ENCODE peak calls at places on chromosomes 6 and 20, in five cellular contexts. One of them, this sample, is unnamed.

GRCh38 chr6:154969796-154970195 is 25.3 kb upstream of the TIAM2 start:
- DNase-seq in colonic mucosa: no peak
- DNase-seq in WTC11: no peak
- DNase-seq in cardiac muscle cell: peak; percentile 40
- DNase-seq in OCI-LY7: no peak
- DNase-seq in this sample: no peak

GRCh38 chr20:53929399-53929798 is 141.0 kb downstream of the BCAS1 start:
- DNase-seq in WTC11: no peak
- DNase-seq in OCI-LY7: no peak
- DNase-seq in colonic mucosa: no peak
- DNase-seq in cardiac muscle cell: no peak
- DNase-seq in this sample: no peak

GRCh38 chr20:19252670-19253120 is 40.3 kb downstream of the SLC24A3 start:
- DNase-seq in WTC11: no peak
- DNase-seq in cardiac muscle cell: peak; percentile 74
- DNase-seq in colonic mucosa: peak; percentile 35
- DNase-seq in OCI-LY7: no peak
- DNase-seq in this sample: no peak

GRCh38 chr6:39083111-39083702 is 31.8 kb downstream of the SAYSD1 start:
- DNase-seq in cardiac muscle cell: no peak
- DNase-seq in OCI-LY7: no peak
- DNase-seq in colonic mucosa: no peak
- DNase-seq in WTC11: no peak
- DNase-seq in this sample: no peak

GRCh38 chr6:1381397-1382330 is 7.7 kb upstream of the FOXF2 start:
- DNase-seq in OCI-LY7: peak; percentile 37
- DNase-seq in cardiac muscle cell: peak; percentile 38
- DNase-seq in WTC11: peak; percentile 80
- DNase-seq in colonic mucosa: peak; percentile 61
- DNase-seq in this sample: peak; percentile 90

GRCh38 chr20:1631309-1632227 is 11.8 kb upstream of the SIRPB1 start:
- DNase-seq in OCI-LY7: no peak
- DNase-seq in colonic mucosa: no peak
- DNase-seq in cardiac muscle cell: peak; percentile 32
- DNase-seq in WTC11: no peak
- DNase-seq in this sample: no peak

GRCh38 chr20:11267131-11267761 is 593.4 kb upstream of the JAG1 start:
- DNase-seq in colonic mucosa: peak; percentile 22
- DNase-seq in cardiac muscle cell: peak; percentile 96
- DNase-seq in OCI-LY7: no peak
- DNase-seq in WTC11: no peak
- DNase-seq in this sample: no peak

GRCh38 chr6:37074053-37074827 is 68.8 kb downstream of the FGD2 start:
- DNase-seq in cardiac muscle cell: peak; percentile 82
- DNase-seq in OCI-LY7: no peak
- DNase-seq in WTC11: no peak
- DNase-seq in colonic mucosa: no peak
- DNase-seq in this sample: no peak

GRCh38 chr6:40476673-40477072 is 110.5 kb downstream of the LRFN2 start:
- DNase-seq in WTC11: no peak
- DNase-seq in colonic mucosa: no peak
- DNase-seq in cardiac muscle cell: no peak
- DNase-seq in OCI-LY7: no peak
- DNase-seq in this sample: no peak

GRCh38 chr6:56040875-56041274 is 165.5 kb upstream of the BMP5 start:
- DNase-seq in WTC11: no peak
- DNase-seq in OCI-LY7: no peak
- DNase-seq in colonic mucosa: no peak
- DNase-seq in cardiac muscle cell: peak; percentile 89
- DNase-seq in this sample: no peak

GRCh38 chr6:51959744-51960383 is 127.5 kb downstream of the PKHD1 start:
- DNase-seq in OCI-LY7: peak; percentile 55
- DNase-seq in cardiac muscle cell: peak; percentile 71
- DNase-seq in WTC11: peak; percentile 80
- DNase-seq in colonic mucosa: peak; percentile 70
- DNase-seq in this sample: peak; percentile 83

GRCh38 chr20:38997622-38998021 is 35.5 kb downstream of the DHX35 start:
- DNase-seq in cardiac muscle cell: no peak
- DNase-seq in OCI-LY7: peak; percentile 13
- DNase-seq in WTC11: no peak
- DNase-seq in colonic mucosa: no peak
- DNase-seq in this sample: no peak

GRCh38 chr20:12925214-12925755 is 83.5 kb upstream of the SPTLC3 start:
- DNase-seq in colonic mucosa: peak; percentile 45
- DNase-seq in OCI-LY7: peak; percentile 57
- DNase-seq in WTC11: peak; percentile 68
- DNase-seq in cardiac muscle cell: peak; percentile 89
- DNase-seq in this sample: peak; percentile 70

GRCh38 chr6:50145125-50145524 is 95.4 kb upstream of the DEFB112 start:
- DNase-seq in WTC11: no peak
- DNase-seq in colonic mucosa: no peak
- DNase-seq in OCI-LY7: peak; percentile 3
- DNase-seq in cardiac muscle cell: no peak
- DNase-seq in this sample: no peak

GRCh38 chr20:8223096-8223870 is 91.2 kb downstream of the PLCB1 start:
- DNase-seq in OCI-LY7: no peak
- DNase-seq in cardiac muscle cell: peak; percentile 81
- DNase-seq in colonic mucosa: no peak
- DNase-seq in WTC11: no peak
- DNase-seq in this sample: no peak

GRCh38 chr20:6348908-6349307 is 226.1 kb upstream of the FERMT1 start:
- DNase-seq in OCI-LY7: no peak
- DNase-seq in colonic mucosa: no peak
- DNase-seq in cardiac muscle cell: no peak
- DNase-seq in WTC11: no peak
- DNase-seq in this sample: no peak

GRCh38 chr20:60804918-60805631 is 447.0 kb upstream of the CDH4 start:
- DNase-seq in colonic mucosa: no peak
- DNase-seq in cardiac muscle cell: no peak
- DNase-seq in WTC11: no peak
- DNase-seq in OCI-LY7: no peak
- DNase-seq in this sample: no peak

GRCh38 chr6:134453792-134454510 is 136.0 kb upstream of the SGK1 start:
- DNase-seq in cardiac muscle cell: no peak
- DNase-seq in OCI-LY7: no peak
- DNase-seq in WTC11: peak; percentile 36
- DNase-seq in colonic mucosa: no peak
- DNase-seq in this sample: no peak

GRCh38 chr20:18722381-18722780 is 91.2 kb upstream of the SCP2D1 start:
- DNase-seq in cardiac muscle cell: no peak
- DNase-seq in colonic mucosa: no peak
- DNase-seq in OCI-LY7: no peak
- DNase-seq in WTC11: no peak
- DNase-seq in this sample: no peak

GRCh38 chr6:43867246-43867645 is 97.2 kb downstream of the VEGFA start:
- DNase-seq in cardiac muscle cell: no peak
- DNase-seq in colonic mucosa: no peak
- DNase-seq in WTC11: no peak
- DNase-seq in OCI-LY7: no peak
- DNase-seq in this sample: no peak

GRCh38 chr6:155412335-155412734 is 43.3 kb downstream of the NOX3 start:
- DNase-seq in WTC11: no peak
- DNase-seq in colonic mucosa: no peak
- DNase-seq in cardiac muscle cell: peak; percentile 24
- DNase-seq in OCI-LY7: no peak
- DNase-seq in this sample: no peak

GRCh38 chr20:11379257-11380011 is 538.3 kb upstream of the BTBD3 start:
- DNase-seq in WTC11: peak; percentile 82
- DNase-seq in colonic mucosa: no peak
- DNase-seq in OCI-LY7: no peak
- DNase-seq in cardiac muscle cell: peak; percentile 65
- DNase-seq in this sample: peak; percentile 57

GRCh38 chr20:59525500-59526241 is 78.7 kb upstream of the PHACTR3 start:
- DNase-seq in OCI-LY7: peak; percentile 26
- DNase-seq in colonic mucosa: peak; percentile 54
- DNase-seq in cardiac muscle cell: peak; percentile 61
- DNase-seq in WTC11: peak; percentile 82
- DNase-seq in this sample: peak; percentile 87

DNA sequence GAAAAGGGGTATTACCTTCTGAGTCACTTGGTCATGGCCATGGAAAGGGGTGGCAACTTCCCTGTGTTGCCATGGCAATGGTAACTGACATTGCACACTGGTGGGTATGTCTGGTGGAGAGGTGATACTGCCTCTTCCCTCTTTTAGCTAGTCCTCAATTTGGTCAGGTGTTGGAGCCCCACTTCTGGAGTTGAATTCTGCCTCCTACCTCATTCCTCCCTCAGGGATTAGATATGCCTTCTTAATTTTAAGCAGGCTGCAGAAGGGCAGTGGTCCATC is 2.2 kb upstream of the ZKSCAN4 start:
- DNase-seq in cardiac muscle cell: no peak
- DNase-seq in WTC11: no peak
- DNase-seq in colonic mucosa: no peak
- DNase-seq in OCI-LY7: no peak
- DNase-seq in this sample: no peak
- TF ChIP-seq CTCF in cardiac muscle cell: no peak
- TF ChIP-seq CTCF in WTC11: no peak
- TF ChIP-seq CTCF in colonic mucosa: no peak
- TF ChIP-seq CTCF in OCI-LY7: no peak
- TF ChIP-seq CTCF in this sample: no peak

DNA sequence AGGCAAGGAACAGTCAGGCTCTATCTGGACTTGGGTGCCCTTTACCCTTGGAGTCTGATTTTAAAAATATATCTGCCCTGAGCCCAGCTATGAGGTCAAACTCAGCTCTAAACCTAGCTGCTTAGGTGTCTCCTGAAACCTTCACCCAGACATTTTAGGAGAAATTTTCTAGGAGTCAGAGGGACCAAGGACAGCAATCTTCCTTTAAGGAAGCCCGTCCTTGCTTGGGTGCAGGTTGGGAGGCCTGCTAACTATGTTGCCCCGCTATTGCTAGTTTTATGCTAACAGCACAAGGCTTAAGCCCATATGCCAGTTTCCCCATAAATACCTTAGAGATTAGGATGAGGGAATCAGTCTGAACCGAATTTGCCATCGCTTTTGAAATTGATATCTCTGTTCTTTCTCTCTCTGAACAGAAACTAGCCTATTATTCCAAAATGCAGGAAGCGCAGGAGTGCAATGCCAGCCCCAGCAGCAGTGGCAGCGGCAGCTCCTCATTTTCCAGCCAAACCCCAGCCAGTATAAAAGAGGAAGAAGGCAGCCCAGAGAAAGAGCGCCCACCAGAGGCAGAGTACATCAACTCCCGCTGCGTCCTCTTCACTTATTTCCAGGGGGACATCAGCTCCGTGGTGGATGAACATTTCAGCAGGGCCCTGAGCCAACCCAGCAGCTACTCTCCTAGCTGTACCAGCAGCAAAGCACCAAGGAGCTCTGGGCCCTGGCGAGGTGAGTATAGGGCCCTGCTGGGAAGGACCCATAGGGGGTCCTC is 2.6 kb downstream of the VGLL2 start:
- DNase-seq in OCI-LY7: no peak
- DNase-seq in colonic mucosa: no peak
- DNase-seq in WTC11: peak; percentile 69
- DNase-seq in cardiac muscle cell: no peak
- DNase-seq in this sample: peak; percentile 21
- TF ChIP-seq CTCF in OCI-LY7: peak; percentile 43
- TF ChIP-seq CTCF in colonic mucosa: no peak
- TF ChIP-seq CTCF in WTC11: peak; percentile 58
- TF ChIP-seq CTCF in cardiac muscle cell: no peak
- TF ChIP-seq CTCF in this sample: peak; percentile 27

GRCh38 chr6:9704989-9705388 is 709.9 kb downstream of the TFAP2A start:
- DNase-seq in OCI-LY7: no peak
- DNase-seq in WTC11: no peak
- DNase-seq in colonic mucosa: no peak
- DNase-seq in cardiac muscle cell: no peak
- DNase-seq in this sample: no peak

GRCh38 chr6:9697263-9697931 is 717.5 kb downstream of the TFAP2A start:
- DNase-seq in cardiac muscle cell: no peak
- DNase-seq in OCI-LY7: no peak
- DNase-seq in colonic mucosa: no peak
- DNase-seq in WTC11: no peak
- DNase-seq in this sample: no peak

GRCh38 chr6:9699890-9700289 is 715.0 kb downstream of the TFAP2A start:
- DNase-seq in OCI-LY7: no peak
- DNase-seq in colonic mucosa: no peak
- DNase-seq in WTC11: no peak
- DNase-seq in cardiac muscle cell: no peak
- DNase-seq in this sample: no peak
- TF ChIP-seq CTCF in OCI-LY7: no peak
- TF ChIP-seq CTCF in colonic mucosa: no peak
- TF ChIP-seq CTCF in WTC11: no peak
- TF ChIP-seq CTCF in cardiac muscle cell: no peak
- TF ChIP-seq CTCF in this sample: no peak

GRCh38 chr6:30101939-30102700 is 10.8 kb downstream of the TRIM31 start:
- DNase-seq in OCI-LY7: peak; percentile 38
- DNase-seq in cardiac muscle cell: peak; percentile 90
- DNase-seq in WTC11: peak; percentile 89
- DNase-seq in colonic mucosa: peak; percentile 96
- DNase-seq in this sample: peak; percentile 94
- TF ChIP-seq CTCF in OCI-LY7: no peak
- TF ChIP-seq CTCF in cardiac muscle cell: peak; percentile 12
- TF ChIP-seq CTCF in WTC11: no peak
- TF ChIP-seq CTCF in colonic mucosa: no peak
- TF ChIP-seq CTCF in this sample: no peak

GRCh38 chr6:15148356-15149058 is 97.4 kb upstream of the JARID2 start:
- DNase-seq in colonic mucosa: no peak
- DNase-seq in OCI-LY7: no peak
- DNase-seq in cardiac muscle cell: peak; percentile 12
- DNase-seq in WTC11: no peak
- DNase-seq in this sample: peak; percentile 26
- TF ChIP-seq CTCF in colonic mucosa: no peak
- TF ChIP-seq CTCF in OCI-LY7: no peak
- TF ChIP-seq CTCF in cardiac muscle cell: no peak
- TF ChIP-seq CTCF in WTC11: no peak
- TF ChIP-seq CTCF in this sample: no peak